ENCODE peak calls at places on chromosomes 3 and 15, in six cellular contexts. R, H, P, U, D and Z are unnamed samples.

GRCh38 chr3:108099679-108100428 is 9.0 kb upstream of the CD47 start:
- DNase-seq in R (peak; percentile 38), H (peak; percentile 34), P (no peak), U (no peak), D (no peak), Z (no peak)

GRCh38 chr15:74696398-74696729 is 540 bp upstream of the EDC3 start:
- DNase-seq in R (no peak), H (no peak), P (no peak), U (no peak), D (no peak), Z (no peak)

GRCh38 chr3:52671676-52672075 is 14.0 kb downstream of the PBRM1 start:
- DNase-seq in R (no peak), H (no peak), P (no peak), U (no peak), D (peak; percentile 37), Z (no peak)

GRCh38 chr3:37504583-37505357 is 330.4 kb upstream of the LRRFIP2 start:
- DNase-seq in R (no peak), H (no peak), P (peak; percentile 28), U (no peak), D (peak; percentile 6), Z (no peak)

GRCh38 chr3:47581835-47582234 is 3.2 kb upstream of the CSPG5 start:
- DNase-seq in R (no peak), H (no peak), P (no peak), U (no peak), D (no peak), Z (no peak)

GRCh38 chr3:100299031-100299430 is 35.5 kb upstream of the NIT2 start:
- DNase-seq in R (no peak), H (no peak), P (no peak), U (no peak), D (no peak), Z (no peak)

GRCh38 chr3:55511895-55512585 is 24.9 kb upstream of the WNT5A start:
- DNase-seq in R (no peak), H (no peak), P (no peak), U (no peak), D (peak; percentile 80), Z (peak; percentile 70)

GRCh38 chr3:119508172-119508845 is 10.0 kb downstream of the TIMMDC1 start:
- DNase-seq in R (no peak), H (no peak), P (no peak), U (no peak), D (no peak), Z (no peak)

GRCh38 chr15:58521293-58521991 is 89.7 kb downstream of the LIPC start:
- DNase-seq in R (no peak), H (no peak), P (peak; percentile 73), U (no peak), D (peak; percentile 65), Z (peak; percentile 58)

GRCh38 chr15:43541785-43542184 is 24.4 kb downstream of the MAP1A start:
- DNase-seq in R (no peak), H (no peak), P (no peak), U (no peak), D (no peak), Z (no peak)

GRCh38 chr3:141825216-141826011 is 51.0 kb upstream of the ATP1B3 start:
- DNase-seq in R (no peak), H (no peak), P (no peak), U (no peak), D (no peak), Z (no peak)

GRCh38 chr15:40103864-40104271 is 4.8 kb downstream of the BMF start:
- DNase-seq in R (no peak), H (no peak), P (no peak), U (no peak), D (peak; percentile 53), Z (no peak)